ENCODE peak calls at places on chromosomes 11 and 22, in seven cellular contexts. One of them, this sample, is unnamed.

GRCh38 chr11:3022300-3022967 is 30.3 kb upstream of the NAP1L4 start:
- DNase-seq in left ventricle myocardium inferior: no peak
- DNase-seq in fibroblast of the aortic adventitia: peak
- DNase-seq in neural progenitor cell: no peak
- DNase-seq in colonic mucosa: no peak
- DNase-seq in AG04450: peak
- DNase-seq in tibial artery: no peak
- DNase-seq in this sample: peak

GRCh38 chr11:101128571-101129202 is 926 bp downstream of the PGR start:
- DNase-seq in left ventricle myocardium inferior: no peak
- DNase-seq in fibroblast of the aortic adventitia: no peak
- DNase-seq in neural progenitor cell: peak
- DNase-seq in colonic mucosa: no peak
- DNase-seq in AG04450: no peak
- DNase-seq in tibial artery: peak
- DNase-seq in this sample: no peak

GRCh38 chr11:10973416-10973815 is 115.6 kb upstream of the ZBED5 start:
- DNase-seq in left ventricle myocardium inferior: no peak
- DNase-seq in fibroblast of the aortic adventitia: no peak
- DNase-seq in neural progenitor cell: peak
- DNase-seq in colonic mucosa: no peak
- DNase-seq in AG04450: no peak
- DNase-seq in tibial artery: no peak
- DNase-seq in this sample: no peak

GRCh38 chr11:14341968-14342367 is 17.0 kb downstream of the RRAS2 start:
- DNase-seq in left ventricle myocardium inferior: no peak
- DNase-seq in fibroblast of the aortic adventitia: no peak
- DNase-seq in neural progenitor cell: no peak
- DNase-seq in colonic mucosa: no peak
- DNase-seq in AG04450: no peak
- DNase-seq in tibial artery: no peak
- DNase-seq in this sample: no peak

GRCh38 chr22:48919187-48919590 is 908.5 kb downstream of the BRD1 start:
- DNase-seq in left ventricle myocardium inferior: no peak
- DNase-seq in fibroblast of the aortic adventitia: no peak
- DNase-seq in neural progenitor cell: peak
- DNase-seq in colonic mucosa: no peak
- DNase-seq in AG04450: no peak
- DNase-seq in tibial artery: no peak
- DNase-seq in this sample: no peak

GRCh38 chr11:110921742-110922200 is 209.5 kb upstream of the ARHGAP20 start:
- DNase-seq in left ventricle myocardium inferior: no peak
- DNase-seq in fibroblast of the aortic adventitia: peak
- DNase-seq in neural progenitor cell: peak
- DNase-seq in colonic mucosa: no peak
- DNase-seq in AG04450: peak
- DNase-seq in tibial artery: no peak
- DNase-seq in this sample: no peak

GRCh38 chr11:69479591-69480271 is 1.7 kb upstream of the LINC01488 start:
- DNase-seq in left ventricle myocardium inferior: peak
- DNase-seq in fibroblast of the aortic adventitia: no peak
- DNase-seq in neural progenitor cell: no peak
- DNase-seq in colonic mucosa: peak
- DNase-seq in AG04450: no peak
- DNase-seq in tibial artery: peak
- DNase-seq in this sample: no peak

GRCh38 chr22:31212783-31213626 is 907 bp downstream of the LIMK2 start:
- DNase-seq in left ventricle myocardium inferior: no peak
- DNase-seq in fibroblast of the aortic adventitia: no peak
- DNase-seq in neural progenitor cell: peak
- DNase-seq in colonic mucosa: peak
- DNase-seq in AG04450: no peak
- DNase-seq in tibial artery: no peak
- DNase-seq in this sample: peak

GRCh38 chr11:3195251-3196160 is 23.1 kb downstream of the MRGPRG start:
- DNase-seq in left ventricle myocardium inferior: no peak
- DNase-seq in fibroblast of the aortic adventitia: no peak
- DNase-seq in neural progenitor cell: no peak
- DNase-seq in colonic mucosa: no peak
- DNase-seq in AG04450: no peak
- DNase-seq in tibial artery: no peak
- DNase-seq in this sample: no peak

GRCh38 chr11:58446294-58446693 is 4.3 kb upstream of the OR5B12 start:
- DNase-seq in left ventricle myocardium inferior: no peak
- DNase-seq in fibroblast of the aortic adventitia: no peak
- DNase-seq in neural progenitor cell: no peak
- DNase-seq in colonic mucosa: no peak
- DNase-seq in AG04450: no peak
- DNase-seq in tibial artery: no peak
- DNase-seq in this sample: no peak

GRCh38 chr11:8292351-8292750 is 28.7 kb upstream of the LMO1 start:
- DNase-seq in left ventricle myocardium inferior: no peak
- DNase-seq in fibroblast of the aortic adventitia: no peak
- DNase-seq in neural progenitor cell: peak
- DNase-seq in colonic mucosa: no peak
- DNase-seq in AG04450: no peak
- DNase-seq in tibial artery: no peak
- DNase-seq in this sample: no peak

GRCh38 chr11:1197886-1198765 is 24.7 kb upstream of the MUC5B start:
- DNase-seq in left ventricle myocardium inferior: peak
- DNase-seq in fibroblast of the aortic adventitia: no peak
- DNase-seq in neural progenitor cell: no peak
- DNase-seq in colonic mucosa: no peak
- DNase-seq in AG04450: no peak
- DNase-seq in tibial artery: peak
- DNase-seq in this sample: no peak

GRCh38 chr11:33997473-33998347 is 53.8 kb upstream of the CAPRIN1 start:
- DNase-seq in left ventricle myocardium inferior: no peak
- DNase-seq in fibroblast of the aortic adventitia: peak
- DNase-seq in neural progenitor cell: peak
- DNase-seq in colonic mucosa: no peak
- DNase-seq in AG04450: no peak
- DNase-seq in tibial artery: no peak
- DNase-seq in this sample: no peak

GRCh38 chr11:1460396-1460795 is 26.2 kb downstream of the MOB2 start:
- DNase-seq in left ventricle myocardium inferior: no peak
- DNase-seq in fibroblast of the aortic adventitia: no peak
- DNase-seq in neural progenitor cell: no peak
- DNase-seq in colonic mucosa: peak
- DNase-seq in AG04450: peak
- DNase-seq in tibial artery: peak
- DNase-seq in this sample: no peak

GRCh38 chr11:45933131-45933821 is 10.8 kb downstream of the LARGE2 start:
- DNase-seq in left ventricle myocardium inferior: peak
- DNase-seq in fibroblast of the aortic adventitia: peak
- DNase-seq in neural progenitor cell: no peak
- DNase-seq in colonic mucosa: no peak
- DNase-seq in AG04450: peak
- DNase-seq in tibial artery: no peak
- DNase-seq in this sample: peak

GRCh38 chr11:35260342-35260985 is 121.5 kb downstream of the CD44 start:
- DNase-seq in left ventricle myocardium inferior: no peak
- DNase-seq in fibroblast of the aortic adventitia: peak
- DNase-seq in neural progenitor cell: no peak
- DNase-seq in colonic mucosa: no peak
- DNase-seq in AG04450: peak
- DNase-seq in tibial artery: no peak
- DNase-seq in this sample: no peak

GRCh38 chr22:38316340-38317236 is 645 bp downstream of the CSNK1E start:
- DNase-seq in left ventricle myocardium inferior: peak
- DNase-seq in fibroblast of the aortic adventitia: peak
- DNase-seq in neural progenitor cell: peak
- DNase-seq in colonic mucosa: peak
- DNase-seq in AG04450: no peak
- DNase-seq in tibial artery: peak
- DNase-seq in this sample: peak

GRCh38 chr11:103420593-103420992 is 311.4 kb downstream of the DYNC2H1 start:
- DNase-seq in left ventricle myocardium inferior: no peak
- DNase-seq in fibroblast of the aortic adventitia: peak
- DNase-seq in neural progenitor cell: no peak
- DNase-seq in colonic mucosa: no peak
- DNase-seq in AG04450: no peak
- DNase-seq in tibial artery: no peak
- DNase-seq in this sample: no peak

GRCh38 chr22:49964493-49965290 is 4.1 kb downstream of the PIM3 start:
- DNase-seq in left ventricle myocardium inferior: peak
- DNase-seq in fibroblast of the aortic adventitia: no peak
- DNase-seq in neural progenitor cell: peak
- DNase-seq in colonic mucosa: peak
- DNase-seq in AG04450: no peak
- DNase-seq in tibial artery: peak
- DNase-seq in this sample: no peak

GRCh38 chr11:117572671-117573070 is 224.3 kb downstream of the DSCAML1 start:
- DNase-seq in left ventricle myocardium inferior: no peak
- DNase-seq in fibroblast of the aortic adventitia: no peak
- DNase-seq in neural progenitor cell: no peak
- DNase-seq in colonic mucosa: no peak
- DNase-seq in AG04450: no peak
- DNase-seq in tibial artery: peak
- DNase-seq in this sample: no peak

GRCh38 chr11:83881428-83881827 is 595.3 kb upstream of the CCDC90B start:
- DNase-seq in left ventricle myocardium inferior: no peak
- DNase-seq in fibroblast of the aortic adventitia: no peak
- DNase-seq in neural progenitor cell: no peak
- DNase-seq in colonic mucosa: no peak
- DNase-seq in AG04450: no peak
- DNase-seq in tibial artery: no peak
- DNase-seq in this sample: peak

GRCh38 chr11:17171342-17171741 is 36.4 kb downstream of the PIK3C2A start:
- DNase-seq in left ventricle myocardium inferior: no peak
- DNase-seq in fibroblast of the aortic adventitia: peak
- DNase-seq in neural progenitor cell: no peak
- DNase-seq in colonic mucosa: no peak
- DNase-seq in AG04450: peak
- DNase-seq in tibial artery: no peak
- DNase-seq in this sample: no peak

GRCh38 chr11:17173332-17173731 is 34.5 kb downstream of the PIK3C2A start:
- DNase-seq in left ventricle myocardium inferior: no peak
- DNase-seq in fibroblast of the aortic adventitia: peak
- DNase-seq in neural progenitor cell: no peak
- DNase-seq in colonic mucosa: no peak
- DNase-seq in AG04450: no peak
- DNase-seq in tibial artery: no peak
- DNase-seq in this sample: no peak

GRCh38 chr11:17169876-17170275 is 37.9 kb downstream of the PIK3C2A start:
- DNase-seq in left ventricle myocardium inferior: no peak
- DNase-seq in fibroblast of the aortic adventitia: no peak
- DNase-seq in neural progenitor cell: no peak
- DNase-seq in colonic mucosa: no peak
- DNase-seq in AG04450: no peak
- DNase-seq in tibial artery: no peak
- DNase-seq in this sample: no peak

DNA sequence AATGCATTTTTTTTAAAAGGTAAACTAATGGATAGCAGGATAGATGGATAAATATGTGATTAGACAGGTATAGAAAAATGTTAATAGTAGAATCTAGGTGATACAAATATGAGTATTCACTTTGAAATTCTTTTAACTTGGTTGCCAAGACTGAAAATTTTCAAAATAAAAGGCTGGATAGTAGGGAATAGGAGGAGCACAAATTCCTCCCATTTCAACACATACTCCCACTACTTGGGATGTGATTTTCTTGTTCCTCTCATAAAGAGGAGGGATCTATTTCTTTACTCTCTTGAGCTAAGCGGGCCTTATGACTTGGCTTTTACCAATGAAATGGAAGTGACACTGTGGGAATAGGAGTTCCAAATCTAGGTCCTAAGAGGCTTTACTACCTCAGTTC is 35.9 kb downstream of the PIK3C2A start:
- DNase-seq in left ventricle myocardium inferior: no peak
- DNase-seq in fibroblast of the aortic adventitia: peak
- DNase-seq in neural progenitor cell: no peak
- DNase-seq in colonic mucosa: no peak
- DNase-seq in AG04450: no peak
- DNase-seq in tibial artery: no peak
- DNase-seq in this sample: no peak
- H3K4me3 ChIP-seq in left ventricle myocardium inferior: no peak
- H3K4me3 ChIP-seq in fibroblast of the aortic adventitia: no peak
- H3K4me3 ChIP-seq in neural progenitor cell: no peak
- H3K4me3 ChIP-seq in colonic mucosa: no peak
- H3K4me3 ChIP-seq in AG04450: no peak
- H3K4me3 ChIP-seq in tibial artery: no peak
- H3K4me3 ChIP-seq in this sample: no peak

GRCh38 chr11:24406980-24407379 is 89.9 kb upstream of the LUZP2 start:
- DNase-seq in left ventricle myocardium inferior: no peak
- DNase-seq in fibroblast of the aortic adventitia: no peak
- DNase-seq in neural progenitor cell: no peak
- DNase-seq in colonic mucosa: no peak
- DNase-seq in AG04450: no peak
- DNase-seq in tibial artery: no peak
- DNase-seq in this sample: no peak
- H3K4me3 ChIP-seq in left ventricle myocardium inferior: no peak
- H3K4me3 ChIP-seq in fibroblast of the aortic adventitia: no peak
- H3K4me3 ChIP-seq in neural progenitor cell: no peak
- H3K4me3 ChIP-seq in colonic mucosa: no peak
- H3K4me3 ChIP-seq in AG04450: no peak
- H3K4me3 ChIP-seq in tibial artery: no peak
- H3K4me3 ChIP-seq in this sample: no peak

GRCh38 chr11:133945087-133945974 is 11.4 kb downstream of the IGSF9B start:
- DNase-seq in left ventricle myocardium inferior: peak
- DNase-seq in fibroblast of the aortic adventitia: peak
- DNase-seq in neural progenitor cell: no peak
- DNase-seq in colonic mucosa: no peak
- DNase-seq in AG04450: no peak
- DNase-seq in tibial artery: no peak
- DNase-seq in this sample: no peak
- H3K4me3 ChIP-seq in left ventricle myocardium inferior: peak
- H3K4me3 ChIP-seq in fibroblast of the aortic adventitia: peak
- H3K4me3 ChIP-seq in neural progenitor cell: no peak
- H3K4me3 ChIP-seq in colonic mucosa: no peak
- H3K4me3 ChIP-seq in AG04450: no peak
- H3K4me3 ChIP-seq in tibial artery: no peak
- H3K4me3 ChIP-seq in this sample: no peak

GRCh38 chr22:32802291-32802826 is 854 bp downstream of the TIMP3 start:
- DNase-seq in left ventricle myocardium inferior: no peak
- DNase-seq in fibroblast of the aortic adventitia: peak
- DNase-seq in neural progenitor cell: no peak
- DNase-seq in colonic mucosa: no peak
- DNase-seq in AG04450: no peak
- DNase-seq in tibial artery: no peak
- DNase-seq in this sample: no peak

GRCh38 chr22:32803020-32803758 is 1.7 kb downstream of the TIMP3 start:
- DNase-seq in left ventricle myocardium inferior: peak
- DNase-seq in fibroblast of the aortic adventitia: peak
- DNase-seq in neural progenitor cell: peak
- DNase-seq in colonic mucosa: no peak
- DNase-seq in AG04450: no peak
- DNase-seq in tibial artery: no peak
- DNase-seq in this sample: no peak

GRCh38 chr22:32801001-32801435 is 487 bp upstream of the TIMP3 start:
- DNase-seq in left ventricle myocardium inferior: no peak
- DNase-seq in fibroblast of the aortic adventitia: no peak
- DNase-seq in neural progenitor cell: no peak
- DNase-seq in colonic mucosa: no peak
- DNase-seq in AG04450: no peak
- DNase-seq in tibial artery: no peak
- DNase-seq in this sample: no peak

GRCh38 chr22:32800158-32800557 is 1.3 kb upstream of the TIMP3 start:
- DNase-seq in left ventricle myocardium inferior: peak
- DNase-seq in fibroblast of the aortic adventitia: no peak
- DNase-seq in neural progenitor cell: no peak
- DNase-seq in colonic mucosa: no peak
- DNase-seq in AG04450: no peak
- DNase-seq in tibial artery: no peak
- DNase-seq in this sample: no peak

GRCh38 chr22:32801436-32802290 is at the start of gene TIMP3:
- DNase-seq in left ventricle myocardium inferior: peak
- DNase-seq in fibroblast of the aortic adventitia: peak
- DNase-seq in neural progenitor cell: peak
- DNase-seq in colonic mucosa: peak
- DNase-seq in AG04450: peak
- DNase-seq in tibial artery: peak
- DNase-seq in this sample: no peak
- H3K4me3 ChIP-seq in left ventricle myocardium inferior: peak
- H3K4me3 ChIP-seq in fibroblast of the aortic adventitia: peak
- H3K4me3 ChIP-seq in neural progenitor cell: peak
- H3K4me3 ChIP-seq in colonic mucosa: peak
- H3K4me3 ChIP-seq in AG04450: peak
- H3K4me3 ChIP-seq in tibial artery: peak
- H3K4me3 ChIP-seq in this sample: no peak

This sample was measured in GM12865.